ENCODE peak calls at places on chromosome 22, in nine cellular contexts. I is stomach; W is CD4-positive, alpha-beta T cell; B is GM10248; O is brain microvascular endothelial cell; Z is AG10803; Y is AG09319; E is astrocyte of the cerebellum; X is chondrocyte. U is an unnamed sample.
A peak's percentile ranks its signal among the peaks of the same experiment; 100 is the strongest.

GRCh38 chr22:27206001-27206746 is 548.8 kb downstream of the MIAT start:
- DNase-seq in I (no peak), W (no peak), B (no peak), O (peak; percentile 60), Z (peak; percentile 49), Y (no peak), E (peak; percentile 24), X (no peak), U (no peak)

GRCh38 chr22:24834845-24835570 is 29.0 kb downstream of the SGSM1 start:
- DNase-seq in I (no peak), W (no peak), B (no peak), O (no peak), Z (no peak), Y (no peak), E (no peak), X (no peak), U (no peak)

GRCh38 chr22:39090426-39091064 is 6.5 kb upstream of the APOBEC3H start:
- DNase-seq in I (peak; percentile 53), W (peak; percentile 76), B (peak; percentile 41), O (no peak), Z (no peak), Y (no peak), E (no peak), X (no peak), U (no peak)

GRCh38 chr22:32548039-32548438 is 73.4 kb downstream of the FBXO7 start:
- DNase-seq in I (no peak), W (no peak), B (no peak), O (no peak), Z (no peak), Y (no peak), E (no peak), X (no peak), U (no peak)

GRCh38 chr22:24400037-24400725 is 27.2 kb upstream of the ADORA2A start:
- DNase-seq in I (no peak), W (no peak), B (peak; percentile 17), O (no peak), Z (no peak), Y (no peak), E (no peak), X (no peak), U (no peak)

GRCh38 chr22:42837556-42837955 is 19.5 kb downstream of the ARFGAP3 start:
- DNase-seq in I (no peak), W (no peak), B (no peak), O (no peak), Z (no peak), Y (no peak), E (no peak), X (no peak), U (no peak)

GRCh38 chr22:20056161-20056560 is 23.9 kb upstream of the DGCR8 start:
- DNase-seq in I (no peak), W (no peak), B (no peak), O (no peak), Z (no peak), Y (no peak), E (no peak), X (no peak), U (no peak)

GRCh38 chr22:25786165-25786564 is 44.2 kb downstream of the MYO18B start:
- DNase-seq in I (no peak), W (no peak), B (no peak), O (no peak), Z (no peak), Y (no peak), E (no peak), X (no peak), U (no peak)

GRCh38 chr22:31538815-31539214 is 42.5 kb downstream of the SFI1 start:
- DNase-seq in I (no peak), W (no peak), B (peak; percentile 52), O (no peak), Z (no peak), Y (no peak), E (no peak), X (peak; percentile 4), U (no peak)

GRCh38 chr22:17797721-17798559 is 23.7 kb upstream of the BID start:
- DNase-seq in I (no peak), W (no peak), B (peak; percentile 78), O (no peak), Z (no peak), Y (no peak), E (no peak), X (no peak), U (no peak)

GRCh38 chr22:27278986-27279385 is 522.6 kb downstream of the MN1 start:
- DNase-seq in I (no peak), W (no peak), B (no peak), O (no peak), Z (peak; percentile 19), Y (no peak), E (no peak), X (no peak), U (no peak)

GRCh38 chr22:41048791-41049717 is 43.3 kb upstream of the EP300 start:
- DNase-seq in I (peak; percentile 34), W (no peak), B (no peak), O (peak; percentile 52), Z (peak; percentile 78), Y (peak; percentile 63), E (peak; percentile 23), X (no peak), U (peak; percentile 81)

GRCh38 chr22:33785283-33785991 is 134.8 kb downstream of the LARGE1 start:
- DNase-seq in I (no peak), W (no peak), B (no peak), O (peak; percentile 66), Z (peak; percentile 88), Y (no peak), E (no peak), X (no peak), U (no peak)

GRCh38 chr22:25824828-25825474 is 83.0 kb downstream of the MYO18B start:
- DNase-seq in I (no peak), W (no peak), B (no peak), O (no peak), Z (no peak), Y (no peak), E (no peak), X (peak; percentile 9), U (peak; percentile 18)

GRCh38 chr22:20569059-20570058 is 61.9 kb downstream of the MED15 start:
- DNase-seq in I (peak; percentile 71), W (peak; percentile 84), B (no peak), O (peak; percentile 97), Z (peak; percentile 100), Y (peak; percentile 94), E (peak; percentile 90), X (peak; percentile 34), U (no peak)

DNA sequence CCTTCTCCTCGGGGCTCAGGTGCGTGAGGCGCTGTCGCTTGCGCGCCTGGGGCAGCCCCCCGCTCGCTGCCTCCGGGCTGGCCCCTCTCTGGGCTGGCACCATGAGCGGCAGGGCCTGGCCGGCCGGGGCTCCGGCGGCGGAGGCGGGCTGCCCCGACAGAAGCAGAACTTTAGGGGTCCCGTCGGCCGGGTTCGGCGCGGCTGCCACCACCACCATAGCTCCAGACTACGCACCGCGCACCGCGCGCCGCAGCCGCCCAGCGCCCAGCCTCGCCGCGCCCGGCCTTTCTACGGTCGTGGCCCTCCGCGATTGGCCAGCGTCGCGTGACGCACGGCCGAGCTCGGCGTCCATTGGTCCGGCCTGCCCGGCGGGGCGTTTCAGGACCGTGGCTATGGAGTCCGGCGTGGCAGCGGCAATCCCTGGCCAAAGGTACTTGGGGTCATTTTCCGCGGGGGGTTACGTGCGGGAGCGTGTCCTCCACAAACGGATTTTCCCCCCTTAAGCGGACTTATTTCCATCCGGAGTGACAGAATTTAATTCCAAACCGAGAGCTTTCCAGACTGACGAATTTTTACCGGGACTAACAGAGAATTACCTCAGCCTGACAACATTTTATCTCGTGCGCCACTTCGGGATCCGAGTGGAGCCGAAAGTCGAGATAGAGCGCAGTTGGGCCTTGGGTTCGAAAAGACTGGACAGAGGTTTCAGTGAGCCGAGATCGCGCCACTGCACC is at the start of gene XBP1:
- DNase-seq in I (peak; percentile 96), W (peak; percentile 83), B (peak; percentile 96), O (peak; percentile 86), Z (peak; percentile 94), Y (peak; percentile 88), E (peak; percentile 83), X (peak; percentile 97), U (peak; percentile 93)
- TF ChIP-seq CTCF in I (no peak), W (no peak), B (no peak), O (no peak), Z (no peak), Y (no peak), E (no peak), X (no peak), U (no peak)

DNA sequence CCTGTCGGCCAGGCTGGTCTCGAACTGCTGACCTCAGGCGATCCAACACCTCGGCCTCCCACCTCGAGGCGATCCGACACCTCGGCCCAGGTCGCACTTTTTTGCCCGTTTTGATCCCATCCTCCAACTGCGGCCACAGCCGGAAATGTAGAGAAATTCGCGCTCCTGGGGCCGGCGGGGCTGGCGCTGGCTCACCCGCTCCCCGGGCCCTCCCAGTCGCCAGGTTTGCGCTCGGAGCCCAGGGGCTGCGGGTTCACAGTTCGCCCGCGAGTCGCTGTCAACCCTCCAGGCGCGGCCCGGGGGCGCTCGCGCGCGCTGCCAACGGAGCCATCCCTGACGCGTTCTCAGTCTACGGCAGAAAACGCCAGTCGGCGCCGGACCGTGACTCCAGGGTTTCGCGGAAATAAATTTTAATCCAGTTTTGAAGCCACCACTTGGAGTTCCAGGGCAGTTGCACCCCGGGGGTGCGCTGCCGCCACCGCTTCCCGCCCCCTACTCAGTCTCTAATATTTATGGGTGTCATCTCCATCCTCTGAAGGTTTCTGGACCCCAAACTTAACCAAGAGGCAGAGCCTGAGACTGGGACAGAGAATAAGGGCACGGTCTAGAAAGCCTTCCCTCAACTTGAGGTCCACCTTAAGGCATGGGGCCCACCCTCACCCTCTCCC is 1.5 kb upstream of the KLHDC7B start:
- DNase-seq in I (peak; percentile 87), W (peak; percentile 74), B (peak; percentile 78), O (peak; percentile 54), Z (peak; percentile 55), Y (no peak), E (no peak), X (no peak), U (peak; percentile 90)
- TF ChIP-seq CTCF in I (peak; percentile 13), W (peak; percentile 67), B (peak; percentile 73), O (peak; percentile 71), Z (peak; percentile 50), Y (peak; percentile 54), E (peak; percentile 55), X (peak; percentile 82), U (peak; percentile 59)

GRCh38 chr22:22855617-22856308 is 31.9 kb upstream of the IGLL5 start:
- DNase-seq in I (no peak), W (no peak), B (peak; percentile 65), O (no peak), Z (no peak), Y (no peak), E (no peak), X (no peak), U (peak; percentile 70)
- TF ChIP-seq CTCF in I (no peak), W (peak; percentile 37), B (peak; percentile 79), O (peak; percentile 61), Z (peak; percentile 38), Y (peak; percentile 33), E (peak; percentile 26), X (peak; percentile 63), U (peak; percentile 65)

DNA sequence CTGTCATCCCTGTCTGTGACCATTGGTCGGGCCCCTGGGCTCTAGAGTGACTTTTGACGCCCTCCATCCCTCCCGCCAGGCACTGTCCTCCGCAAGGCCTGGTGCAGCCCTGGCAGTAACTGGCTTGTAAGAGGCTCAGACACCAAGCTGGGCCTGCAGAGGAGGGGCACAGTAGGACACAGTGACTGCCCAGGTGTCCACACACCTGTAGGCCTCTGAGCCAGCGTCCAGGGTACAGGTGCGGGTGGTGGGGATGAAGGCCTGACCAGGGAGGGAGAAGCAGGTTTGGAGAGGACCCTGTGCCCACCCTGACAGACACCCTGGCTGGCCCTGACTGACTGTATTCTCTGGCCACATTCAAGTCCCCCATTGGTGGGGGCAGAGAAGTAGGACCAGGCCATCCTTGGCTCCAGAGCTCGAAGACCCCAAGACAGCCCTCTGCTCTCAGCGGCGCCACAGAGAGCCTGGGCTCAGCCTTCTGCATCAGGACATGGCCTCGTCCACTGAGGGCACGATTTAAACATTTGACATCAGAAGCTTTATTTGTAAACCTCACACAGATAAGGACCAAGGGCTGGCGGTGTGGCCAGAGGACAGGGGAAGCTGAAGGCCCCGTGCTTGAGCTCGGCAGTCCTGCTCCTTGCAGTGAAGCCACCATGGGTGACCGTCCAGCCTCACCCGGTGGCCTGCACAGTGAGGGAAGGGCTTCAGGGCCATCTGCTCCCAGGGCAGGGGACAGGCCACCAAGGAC is 31.4 kb downstream of the PPIL2 start:
- DNase-seq in I (no peak), W (no peak), B (no peak), O (no peak), Z (no peak), Y (no peak), E (no peak), X (no peak), U (no peak)
- TF ChIP-seq CTCF in I (no peak), W (no peak), B (no peak), O (no peak), Z (no peak), Y (no peak), E (no peak), X (no peak), U (no peak)

U was measured in nephron progenitor cell.